ENCODE peak calls at places on chromosomes 13 and 19, in seven cellular contexts. R is psoas muscle, G is left ventricle myocardium inferior, I is A673, S is A549, B is left lung, O is fibroblast of lung. U is an unnamed sample. For H3K9me3, the result is how much of the 10 kb centered on the place peaks cover.

GRCh38 chr13:109626386-109627171 is 159.8 kb downstream of the IRS2 start:
- DNase-seq in R (no peak), G (no peak), I (no peak), S (no peak), B (no peak), O (no peak), U (no peak)

GRCh38 chr19:29666634-29667389 is 1.6 kb downstream of the PLEKHF1 start:
- DNase-seq in R (peak), G (peak), I (peak), S (no peak), B (peak), O (peak), U (no peak)

GRCh38 chr13:105139380-105140285 is 1395.8 kb downstream of the EFNB2 start:
- DNase-seq in R (peak), G (peak), I (peak), S (peak), B (peak), O (peak), U (peak)

GRCh38 chr19:13099073-13099999 is 3.3 kb downstream of the LYL1 start:
- DNase-seq in R (peak), G (peak), I (no peak), S (no peak), B (peak), O (no peak), U (peak)

GRCh38 chr19:29620931-29621351 is 14.9 kb downstream of the POP4 start:
- DNase-seq in R (peak), G (no peak), I (no peak), S (no peak), B (no peak), O (no peak), U (no peak)

GRCh38 chr13:49627831-49628652 is at the start of gene ARL11:
- DNase-seq in R (peak), G (peak), I (no peak), S (no peak), B (peak), O (no peak), U (peak)

GRCh38 chr13:24282256-24282655 is 27.1 kb upstream of the C1QTNF9 start:
- DNase-seq in R (no peak), G (no peak), I (peak), S (no peak), B (no peak), O (no peak), U (no peak)

GRCh38 chr19:39053276-39054090 is 21.1 kb upstream of the FBXO27 start:
- DNase-seq in R (no peak), G (no peak), I (no peak), S (peak), B (no peak), O (no peak), U (no peak)

GRCh38 chr13:90732049-90732448 is 615.4 kb upstream of the MIR17HG start:
- DNase-seq in R (no peak), G (no peak), I (no peak), S (peak), B (peak), O (no peak), U (no peak)

GRCh38 chr13:93862259-93862658 is 617.2 kb downstream of the DCT start:
- DNase-seq in R (no peak), G (no peak), I (no peak), S (no peak), B (no peak), O (no peak), U (no peak)

GRCh38 chr13:20825476-20825875 is 51.7 kb upstream of the EEF1AKMT1 start:
- DNase-seq in R (no peak), G (no peak), I (no peak), S (no peak), B (no peak), O (peak), U (no peak)

GRCh38 chr19:23382955-23383354 is 12.3 kb downstream of the ZNF91 start:
- DNase-seq in R (no peak), G (no peak), I (no peak), S (no peak), B (no peak), O (no peak), U (no peak)
- H3K9me3 ChIP-seq in R (half or more), G (under half), I (half or more), S (half or more), B (under half), O (under half), U (half or more)

GRCh38 chr13:31020996-31021395 is 88.5 kb downstream of the TEX26 start:
- DNase-seq in R (no peak), G (no peak), I (no peak), S (no peak), B (no peak), O (no peak), U (no peak)
- TF ChIP-seq CTCF in R (no peak), G (no peak), I (no peak), S (no peak), B (no peak), O (no peak), U (no peak)

GRCh38 chr13:30736461-30736860 is 1.1 kb downstream of the ALOX5AP start:
- DNase-seq in R (no peak), G (no peak), I (no peak), S (no peak), B (no peak), O (no peak), U (no peak)
- H3K27ac ChIP-seq in R (no peak), G (no peak), I (no peak), S (peak), B (peak), O (no peak), U (no peak)

GRCh38 chr19:54572696-54573311 is 786 bp upstream of the LILRA2 start:
- DNase-seq in R (no peak), G (peak), I (no peak), S (no peak), B (peak), O (no peak), U (no peak)
- H3K9me3 ChIP-seq in R (under half), G (under half), I (under half), S (under half), B (under half), O (under half), U (under half)

GRCh38 chr19:5038631-5039271 is 69.8 kb downstream of the KDM4B start:
- DNase-seq in R (no peak), G (no peak), I (peak), S (peak), B (no peak), O (peak), U (no peak)
- TF ChIP-seq CTCF in R (peak), G (peak), I (peak), S (peak), B (peak), O (peak), U (no peak)

GRCh38 chr19:1018932-1019615 is 1.8 kb downstream of the TMEM259 start:
- DNase-seq in R (peak), G (peak), I (no peak), S (no peak), B (peak), O (no peak), U (no peak)
- H3K27ac ChIP-seq in R (peak), G (peak), I (peak), S (peak), B (no peak), O (peak), U (no peak)

DNA sequence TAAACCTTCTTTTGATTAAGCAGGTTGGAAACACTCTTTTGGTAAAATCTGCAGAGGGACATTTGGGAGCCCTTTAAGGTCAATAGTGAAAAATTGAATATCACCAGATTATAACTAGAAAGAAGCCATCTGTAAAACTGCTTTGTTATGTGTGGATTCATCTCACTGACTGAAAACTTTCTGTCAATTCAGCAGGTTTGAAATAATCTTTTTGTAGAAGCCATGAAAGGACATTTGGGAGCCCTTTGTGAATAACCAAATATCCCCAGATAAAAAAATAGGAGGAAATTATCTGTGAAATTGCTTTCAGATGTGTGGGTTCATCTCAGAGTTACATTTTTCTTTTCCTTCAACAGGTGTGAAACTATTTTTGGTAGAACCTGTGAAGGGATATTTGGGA is 1690.7 kb downstream of the UQCRFS1 start:
- DNase-seq in R (no peak), G (no peak), I (no peak), S (no peak), B (no peak), O (no peak), U (no peak)
- H3K9me3 ChIP-seq in R (under half), G (half or more), I (half or more), S (half or more), B (under half), O (under half), U (half or more)

DNA sequence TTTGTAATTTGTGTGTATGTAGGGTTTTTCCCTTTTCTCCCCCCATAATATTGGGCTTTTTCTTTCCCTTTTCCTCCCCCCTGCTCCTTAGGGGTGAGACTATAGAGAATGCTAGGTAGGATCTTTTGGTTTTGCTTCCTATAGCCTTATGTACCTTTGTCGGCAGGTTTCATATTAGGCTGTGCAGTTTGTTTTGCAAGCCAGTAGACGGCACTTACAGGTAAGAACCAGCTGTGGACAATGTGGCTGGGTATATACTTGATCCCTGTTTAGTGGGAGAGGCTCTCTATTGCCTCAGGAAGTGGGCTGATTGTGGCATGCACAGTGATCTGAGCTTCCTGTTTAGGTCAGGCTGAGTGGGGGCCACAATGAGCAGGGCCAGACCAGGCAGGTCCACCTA is 359.2 kb upstream of the OBI1 start:
- DNase-seq in R (no peak), G (no peak), I (no peak), S (no peak), B (no peak), O (no peak), U (no peak)
- TF ChIP-seq CTCF in R (no peak), G (no peak), I (no peak), S (no peak), B (no peak), O (no peak), U (no peak)

GRCh38 chr13:40132249-40132648 is 476.8 kb downstream of the COG6 start:
- DNase-seq in R (no peak), G (no peak), I (no peak), S (no peak), B (no peak), O (no peak), U (no peak)
- H3K27ac ChIP-seq in R (no peak), G (no peak), I (no peak), S (no peak), B (no peak), O (no peak), U (no peak)

GRCh38 chr19:57027360-57027759 is 92.4 kb upstream of the USP29 start:
- DNase-seq in R (no peak), G (no peak), I (no peak), S (no peak), B (no peak), O (no peak), U (no peak)

GRCh38 chr19:57031156-57031555 is 88.6 kb upstream of the USP29 start:
- DNase-seq in R (no peak), G (no peak), I (no peak), S (no peak), B (no peak), O (no peak), U (no peak)

GRCh38 chr19:57026476-57026875 is 93.3 kb upstream of the USP29 start:
- DNase-seq in R (no peak), G (no peak), I (no peak), S (no peak), B (no peak), O (no peak), U (no peak)

GRCh38 chr19:57028804-57029525 is 90.8 kb upstream of the USP29 start:
- DNase-seq in R (no peak), G (no peak), I (no peak), S (no peak), B (no peak), O (no peak), U (no peak)

DNA sequence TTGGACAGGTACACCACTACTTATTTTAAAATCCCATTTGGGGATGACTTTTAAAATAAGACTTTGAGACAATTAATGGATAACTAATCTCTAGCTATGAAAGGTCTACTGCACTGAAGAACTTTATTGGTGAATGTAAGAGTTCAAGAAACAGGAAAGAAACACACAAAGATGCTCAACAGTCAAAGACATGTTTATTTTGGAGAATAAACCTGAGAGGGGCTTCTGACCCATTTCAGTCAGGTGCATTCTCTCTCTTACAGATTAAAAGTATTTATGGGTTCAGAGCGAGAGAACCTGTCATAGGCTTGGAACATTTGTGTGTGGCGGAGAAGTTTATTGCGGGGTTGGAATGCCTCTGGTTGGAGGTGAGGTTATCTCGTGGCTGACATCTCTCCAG is 94.3 kb upstream of the USP29 start:
- DNase-seq in R (no peak), G (no peak), I (no peak), S (no peak), B (no peak), O (no peak), U (no peak)
- H3K9me3 ChIP-seq in R (under half), G (under half), I (under half), S (under half), B (under half), O (under half), U (under half)